ENCODE peak calls at places on chromosomes 3 and 15, in five cellular contexts. S, C, G, U and Z are unnamed samples.

GRCh38 chr3:48851407-48851806 is 3.7 kb upstream of the PRKAR2A start:
- DNase-seq in S (no peak), C (peak; percentile 12), G (no peak), U (no peak), Z (no peak)

GRCh38 chr3:83023050-83023449 is 1261.6 kb upstream of the GBE1 start:
- DNase-seq in S (no peak), C (no peak), G (no peak), U (no peak), Z (no peak)

GRCh38 chr3:6229778-6230410 is 631.0 kb upstream of the GRM7 start:
- DNase-seq in S (no peak), C (no peak), G (no peak), U (no peak), Z (no peak)

GRCh38 chr3:169379496-169380121 is 283.9 kb downstream of the MECOM start:
- DNase-seq in S (no peak), C (no peak), G (no peak), U (no peak), Z (no peak)

GRCh38 chr3:120544361-120544760 is 51.8 kb upstream of the NDUFB4 start:
- DNase-seq in S (no peak), C (no peak), G (no peak), U (no peak), Z (no peak)

GRCh38 chr3:72625616-72626337 is 222.5 kb downstream of the SHQ1 start:
- DNase-seq in S (no peak), C (peak; percentile 79), G (no peak), U (no peak), Z (no peak)

GRCh38 chr3:133360476-133360875 is 39.4 kb upstream of the BFSP2 start:
- DNase-seq in S (no peak), C (no peak), G (no peak), U (no peak), Z (no peak)

GRCh38 chr15:68425428-68426060 is 6.4 kb downstream of the ITGA11 start:
- DNase-seq in S (no peak), C (no peak), G (no peak), U (no peak), Z (no peak)

GRCh38 chr3:45777111-45777752 is 19.1 kb downstream of the SLC6A20 start:
- DNase-seq in S (no peak), C (no peak), G (no peak), U (no peak), Z (no peak)

GRCh38 chr3:11583226-11583625 is 60.5 kb downstream of the VGLL4 start:
- DNase-seq in S (no peak), C (no peak), G (no peak), U (no peak), Z (no peak)

GRCh38 chr15:41822957-41823356 is 4.9 kb upstream of the JMJD7 start:
- DNase-seq in S (no peak), C (no peak), G (no peak), U (peak; percentile 37), Z (no peak)

GRCh38 chr3:25266677-25267076 is 161.4 kb upstream of the RARB start:
- DNase-seq in S (no peak), C (no peak), G (no peak), U (no peak), Z (no peak)

GRCh38 chr15:80343610-80344009 is 60.6 kb upstream of the ARNT2 start:
- DNase-seq in S (no peak), C (no peak), G (peak; percentile 71), U (peak; percentile 92), Z (no peak)

GRCh38 chr15:68609618-68610017 is 30.8 kb downstream of the CORO2B start:
- DNase-seq in S (no peak), C (no peak), G (peak; percentile 72), U (peak; percentile 97), Z (no peak)

GRCh38 chr3:23071758-23072157 is 131.4 kb upstream of the UBE2E2 start:
- DNase-seq in S (no peak), C (no peak), G (no peak), U (no peak), Z (no peak)

GRCh38 chr3:169116056-169116693 is 547.3 kb downstream of the MECOM start:
- DNase-seq in S (no peak), C (no peak), G (no peak), U (no peak), Z (no peak)

GRCh38 chr3:42802876-42803799 is 1.2 kb downstream of the HIGD1A start:
- DNase-seq in S (no peak), C (no peak), G (no peak), U (no peak), Z (no peak)

GRCh38 chr3:98114264-98114663 is 16.3 kb upstream of the OR5H1 start:
- DNase-seq in S (no peak), C (peak; percentile 8), G (no peak), U (no peak), Z (no peak)

GRCh38 chr3:187022403-187023029 is 92.2 kb downstream of the ST6GAL1 start:
- DNase-seq in S (no peak), C (no peak), G (no peak), U (no peak), Z (no peak)

GRCh38 chr3:33218446-33219174 is at the start of gene SUSD5:
- DNase-seq in S (no peak), C (peak; percentile 61), G (no peak), U (peak; percentile 57), Z (peak; percentile 54)

DNA sequence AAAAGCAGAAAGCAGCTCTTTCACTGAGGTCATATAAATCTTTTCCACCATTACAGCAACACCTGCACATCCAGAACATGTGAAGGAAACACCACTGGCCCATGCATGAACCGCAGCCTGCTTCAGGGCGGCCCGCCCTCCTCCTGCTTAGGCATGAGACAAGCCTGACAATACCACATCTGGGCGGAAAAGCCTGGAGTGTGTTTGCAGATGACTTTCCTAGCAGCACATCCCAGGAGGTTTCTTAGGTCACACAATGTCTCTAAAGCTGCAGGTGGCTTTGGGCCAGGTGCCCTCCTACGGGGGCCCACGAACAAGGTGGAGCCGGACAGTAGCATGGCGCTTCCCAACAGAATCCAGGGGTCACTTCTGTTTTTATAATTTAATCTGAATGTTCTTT is 19.6 kb downstream of the CYFIP1 start:
- DNase-seq in S (no peak), C (no peak), G (no peak), U (no peak), Z (no peak)
- H3K4me1 ChIP-seq in S (no peaks in the 10 kb centered on the region), C (peaks cover 9% of the 10 kb centered on the region), G (peaks cover 52% of the 10 kb centered on the region), U (peaks cover 21% of the 10 kb centered on the region), Z (peaks cover 21% of the 10 kb centered on the region)

DNA sequence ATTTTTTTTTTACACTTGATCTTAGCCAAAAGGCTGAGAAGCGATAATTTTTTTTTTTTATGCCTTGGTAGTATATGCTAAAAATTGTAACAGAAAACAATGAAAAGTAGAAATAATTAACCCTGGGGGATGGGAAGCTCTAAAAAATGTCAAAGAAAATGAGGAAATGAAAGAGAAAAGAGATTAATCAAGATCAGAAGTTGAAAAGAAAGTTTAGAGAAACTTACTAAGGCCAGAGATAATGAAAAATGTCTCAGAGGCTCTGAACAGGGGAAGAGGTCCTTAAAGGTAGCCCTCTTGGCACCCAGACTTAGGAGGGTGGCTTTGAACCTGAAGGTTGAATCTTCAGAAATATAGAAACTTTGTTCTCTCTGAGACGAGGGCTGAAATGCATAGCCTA is 58.6 kb upstream of the ZBED2 start:
- DNase-seq in S (no peak), C (no peak), G (no peak), U (no peak), Z (no peak)
- H3K9me3 ChIP-seq in S (no peaks in the 10 kb centered on the region), C (no peaks in the 10 kb centered on the region), G (no peaks in the 10 kb centered on the region), U (no peaks in the 10 kb centered on the region), Z (no peaks in the 10 kb centered on the region)

GRCh38 chr15:31034152-31034551 is 42.7 kb upstream of the MTMR10 start:
- DNase-seq in S (no peak), C (no peak), G (no peak), U (no peak), Z (no peak)

GRCh38 chr15:31031471-31032064 is 40.1 kb upstream of the MTMR10 start:
- DNase-seq in S (no peak), C (no peak), G (no peak), U (no peak), Z (no peak)

GRCh38 chr15:31036783-31037182 is 45.4 kb upstream of the MTMR10 start:
- DNase-seq in S (no peak), C (no peak), G (no peak), U (no peak), Z (no peak)

GRCh38 chr15:31035610-31036009 is 44.2 kb upstream of the MTMR10 start:
- DNase-seq in S (no peak), C (no peak), G (no peak), U (no peak), Z (no peak)

DNA sequence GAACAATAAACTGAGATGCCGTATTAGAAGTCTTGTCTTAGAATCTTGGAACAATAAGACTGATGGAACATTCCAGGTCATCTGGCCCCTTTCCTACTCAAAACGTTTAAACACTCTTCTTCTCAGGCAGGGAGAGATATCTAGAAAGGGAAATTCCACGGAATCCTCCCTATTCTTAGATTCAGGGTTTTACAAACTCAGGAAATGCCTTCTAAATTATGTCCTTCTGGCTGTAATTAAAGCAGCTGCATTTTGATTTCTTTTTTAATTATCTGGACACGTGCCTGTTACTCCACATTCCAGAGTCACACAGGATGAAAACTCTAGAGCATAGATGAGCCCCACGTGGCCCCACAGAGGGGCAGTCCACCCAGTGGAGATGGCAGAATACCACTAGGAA is 41.5 kb upstream of the MTMR10 start:
- DNase-seq in S (no peak), C (no peak), G (no peak), U (no peak), Z (no peak)
- H3K27ac ChIP-seq in S (no peak overlapping the region), C (no peak overlapping the region), G (peak overlapping the region; percentile 48), U (no peak overlapping the region), Z (peak overlapping the region; percentile 48)

GRCh38 chr15:67009576-67010569 is 55.5 kb upstream of the SMAD3 start:
- DNase-seq in S (no peak), C (no peak), G (no peak), U (no peak), Z (no peak)

GRCh38 chr15:67005294-67005996 is 60.0 kb upstream of the SMAD3 start:
- DNase-seq in S (no peak), C (no peak), G (no peak), U (no peak), Z (peak; percentile 79)

GRCh38 chr15:67003586-67003985 is 61.8 kb upstream of the SMAD3 start:
- DNase-seq in S (no peak), C (peak; percentile 39), G (no peak), U (no peak), Z (peak; percentile 63)

GRCh38 chr15:67004142-67004541 is 61.3 kb upstream of the SMAD3 start:
- DNase-seq in S (no peak), C (no peak), G (no peak), U (no peak), Z (no peak)

DNA sequence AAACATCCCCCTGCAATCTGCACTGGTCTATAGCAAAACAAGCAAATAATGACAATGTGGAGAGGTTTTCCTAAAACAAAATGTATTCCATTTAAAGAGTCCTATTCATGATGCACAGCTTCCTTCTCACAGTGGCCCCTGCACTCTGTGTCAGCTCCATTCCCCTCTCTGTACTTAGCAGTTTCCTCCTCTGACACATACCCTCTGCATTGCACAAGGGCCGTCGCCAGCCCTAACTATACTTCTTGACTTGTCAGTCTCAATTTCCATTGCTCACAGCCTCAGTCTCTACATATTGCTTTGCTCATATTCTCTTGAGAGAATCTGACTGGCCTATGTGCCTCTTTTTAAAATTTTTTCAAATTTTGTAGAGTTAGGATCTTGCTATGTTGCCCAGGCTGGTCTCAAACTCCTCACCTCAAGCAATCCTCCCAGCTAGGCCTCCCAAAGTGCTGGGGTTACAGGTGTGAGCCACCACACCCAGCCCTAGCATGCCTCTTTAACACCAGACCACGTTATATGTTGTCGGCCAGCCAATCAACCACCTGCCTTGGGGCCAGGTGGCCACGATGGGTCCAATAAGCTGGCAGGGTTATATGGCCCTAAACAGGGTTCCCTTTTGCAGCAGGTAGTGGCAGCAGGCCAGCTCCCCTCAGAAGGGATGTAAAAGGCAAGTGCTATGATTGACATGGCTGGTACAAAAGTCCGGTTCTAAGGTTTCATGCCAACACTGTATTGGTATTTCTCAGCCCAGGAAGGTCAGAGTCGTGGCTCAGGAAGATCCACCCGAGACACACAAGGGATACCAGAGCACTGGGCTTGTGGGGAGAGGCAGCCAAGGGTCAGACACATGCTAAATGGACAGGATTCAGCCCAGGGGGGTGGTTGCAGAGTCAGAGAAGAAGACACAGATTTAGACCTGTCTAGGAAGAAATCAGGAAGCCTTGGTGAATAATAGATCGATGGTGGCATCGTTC is 59.0 kb upstream of the SMAD3 start:
- DNase-seq in S (no peak), C (no peak), G (no peak), U (no peak), Z (no peak)
- H3K4me1 ChIP-seq in S (no peaks in the 10 kb centered on the region), C (peaks cover 25% of the 10 kb centered on the region), G (peaks cover 3% of the 10 kb centered on the region), U (no peaks in the 10 kb centered on the region), Z (peaks cover 57% of the 10 kb centered on the region)